ENCODE peak calls at places on chromosome 20, in four cellular contexts. K is IMR-90, H is upper lobe of right lung, G is PC-3. V is an unnamed sample.

GRCh38 chr20:43220612-43221011 is 30.9 kb upstream of the PTPRT start:
- DNase-seq in H (no peak), K (peak), G (no peak), V (no peak)

GRCh38 chr20:47761478-47762047 is 23.7 kb downstream of the SULF2 start:
- DNase-seq in K (no peak), H (no peak), G (no peak), V (no peak)

GRCh38 chr20:58584051-58584824 is 66.8 kb upstream of the STX16 start:
- DNase-seq in H (no peak), G (no peak), K (no peak), V (no peak)

GRCh38 chr20:47220161-47220582 is 136.3 kb downstream of the ZMYND8 start:
- DNase-seq in K (no peak), G (peak), H (no peak), V (peak)

GRCh38 chr20:38581013-38581412 is at the start of gene ADIG:
- DNase-seq in H (no peak), G (peak), K (no peak), V (no peak)

GRCh38 chr20:32168184-32168910 is 39.2 kb downstream of the PLAGL2 start:
- DNase-seq in G (no peak), K (peak), H (peak), V (no peak)

GRCh38 chr20:58623579-58624473 is 27.3 kb upstream of the STX16 start:
- DNase-seq in K (peak), H (no peak), G (peak), V (no peak)

GRCh38 chr20:21101453-21102251 is 4.5 kb downstream of the LINC00237 start:
- DNase-seq in G (no peak), K (no peak), H (peak), V (no peak)

GRCh38 chr20:51803157-51803854 is 985 bp upstream of the SALL4 start:
- DNase-seq in H (no peak), K (peak), G (peak), V (no peak)

GRCh38 chr20:507933-508332 is 35.7 kb downstream of the CSNK2A1 start:
- DNase-seq in G (no peak), K (peak), H (no peak), V (no peak)

GRCh38 chr20:58661298-58662141 is 10.4 kb downstream of the STX16 start:
- DNase-seq in H (no peak), K (no peak), G (no peak), V (peak)

GRCh38 chr20:41242807-41243206 is 74.7 kb downstream of the ZHX3 start:
- DNase-seq in H (no peak), K (no peak), G (no peak), V (no peak)

GRCh38 chr20:7704021-7704420 is 236.2 kb downstream of the HAO1 start:
- DNase-seq in G (no peak), H (no peak), K (no peak), V (no peak)

GRCh38 chr20:2768632-2769015 is 31.8 kb downstream of the CPXM1 start:
- DNase-seq in H (no peak), G (no peak), K (no peak), V (no peak)

GRCh38 chr20:8389381-8390368 is 257.6 kb downstream of the PLCB1 start:
- DNase-seq in G (peak), H (no peak), K (peak), V (no peak)

GRCh38 chr20:9348316-9348715 is 166.1 kb upstream of the LAMP5 start:
- DNase-seq in K (no peak), G (no peak), H (no peak), V (no peak)

GRCh38 chr20:46724343-46724959 is 15.0 kb downstream of the SLC2A10 start:
- DNase-seq in G (no peak), H (no peak), K (no peak), V (no peak)

GRCh38 chr20:10385850-10386544 is 48.0 kb downstream of the MKKS start:
- DNase-seq in H (no peak), G (no peak), K (no peak), V (no peak)

GRCh38 chr20:1163105-1163504 is 21.7 kb downstream of the TMEM74B start:
- DNase-seq in H (no peak), G (no peak), K (no peak), V (no peak)

GRCh38 chr20:37544386-37544785 is 16.7 kb upstream of the BLCAP start:
- DNase-seq in H (no peak), K (no peak), G (no peak), V (no peak)

GRCh38 chr20:43794326-43794725 is 67.5 kb upstream of the GTSF1L start:
- DNase-seq in G (no peak), H (no peak), K (no peak), V (no peak)

GRCh38 chr20:10519361-10520048 is 84.4 kb downstream of the SLX4IP start:
- DNase-seq in K (peak), G (peak), H (no peak), V (no peak)

GRCh38 chr20:41191562-41192500 is 54.5 kb downstream of the PLCG1 start:
- DNase-seq in H (no peak), K (no peak), G (no peak), V (no peak)

GRCh38 chr20:33790571-33790970 is 20.6 kb upstream of the CHMP4B start:
- DNase-seq in G (no peak), K (no peak), H (peak), V (no peak)

GRCh38 chr20:57175397-57176010 is 90.9 kb downstream of the BMP7 start:
- DNase-seq in K (no peak), G (no peak), H (no peak), V (no peak)

GRCh38 chr20:38225900-38226263 is 34.7 kb downstream of the KIAA1755 start:
- DNase-seq in H (no peak), K (no peak), G (no peak), V (no peak)

GRCh38 chr20:51862796-51863195 is 60.5 kb upstream of the SALL4 start:
- DNase-seq in K (peak), H (no peak), G (no peak), V (no peak)

GRCh38 chr20:10200329-10200728 is 18.3 kb upstream of the SNAP25 start:
- DNase-seq in G (no peak), H (no peak), K (peak), V (no peak)

GRCh38 chr20:39986231-39986904 is 702.7 kb downstream of the MAFB start:
- DNase-seq in K (peak), H (peak), G (no peak), V (no peak)

GRCh38 chr20:5735845-5736530 is 14.2 kb upstream of the SHLD1 start:
- DNase-seq in H (no peak), K (peak), G (no peak), V (no peak)

GRCh38 chr20:58457083-58457680 is 58.0 kb downstream of the APCDD1L start:
- DNase-seq in K (peak), H (no peak), G (peak), V (no peak)

GRCh38 chr20:44089987-44090674 is 96.9 kb downstream of the JPH2 start:
- DNase-seq in H (no peak), G (peak), K (peak), V (no peak)

GRCh38 chr20:40868568-40869223 is 159.9 kb upstream of the TOP1 start:
- DNase-seq in K (peak), G (no peak), H (no peak), V (no peak)

GRCh38 chr20:35146922-35147574 is at the start of gene EDEM2:
- DNase-seq in K (peak), H (peak), G (peak), V (peak)

GRCh38 chr20:54194724-54195438 is 13.0 kb upstream of the PFDN4 start:
- DNase-seq in G (peak), K (peak), H (no peak), V (no peak)

GRCh38 chr20:12053348-12053747 is 135.7 kb downstream of the BTBD3 start:
- DNase-seq in G (peak), K (peak), H (no peak), V (no peak)

GRCh38 chr20:25220021-25220730 is 24.7 kb downstream of the ENTPD6 start:
- DNase-seq in K (no peak), H (no peak), G (no peak), V (no peak)
- TF ChIP-seq CTCF in K (peak), H (peak), G (peak), V (peak)

DNA sequence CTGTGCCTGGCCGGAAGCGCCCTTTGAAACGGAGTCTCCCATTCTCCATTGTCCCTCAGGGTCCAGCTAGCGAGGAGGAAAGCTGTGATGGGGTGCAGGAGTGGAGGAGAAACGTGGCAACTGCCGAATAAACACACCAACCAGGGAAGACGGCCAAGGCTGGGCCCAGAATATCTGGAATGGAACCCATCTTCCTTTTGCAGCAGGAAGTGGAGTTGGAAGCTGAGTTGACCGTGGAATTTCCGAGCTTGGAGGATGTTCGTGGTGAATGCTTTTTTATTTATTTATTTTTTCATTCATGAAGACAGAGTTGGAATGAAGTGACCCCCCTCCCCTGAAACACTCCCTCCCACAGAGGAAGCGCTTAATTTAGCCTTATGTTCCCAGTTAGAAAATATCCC is 105.6 kb upstream of the RNF24 start:
- DNase-seq in K (no peak), H (no peak), G (no peak), V (no peak)
- H3K27ac ChIP-seq in K (no peak), H (no peak), G (peak), V (no peak)

GRCh38 chr20:62778601-62779416 is 17.5 kb upstream of the MRGBP start:
- DNase-seq in H (no peak), G (no peak), K (no peak), V (no peak)
- TF ChIP-seq CTCF in H (no peak), G (no peak), K (no peak), V (no peak)

GRCh38 chr20:50284811-50285375 is 94.3 kb downstream of the CEBPB start:
- DNase-seq in H (no peak), G (no peak), K (no peak), V (no peak)

GRCh38 chr20:50285376-50286173 is 94.9 kb downstream of the CEBPB start:
- DNase-seq in H (no peak), G (peak), K (peak), V (no peak)

GRCh38 chr20:50283370-50283769 is 92.7 kb downstream of the CEBPB start:
- DNase-seq in K (no peak), H (no peak), G (no peak), V (no peak)

GRCh38 chr20:50282592-50283241 is 92.1 kb downstream of the CEBPB start:
- DNase-seq in K (no peak), H (no peak), G (no peak), V (no peak)

DNA sequence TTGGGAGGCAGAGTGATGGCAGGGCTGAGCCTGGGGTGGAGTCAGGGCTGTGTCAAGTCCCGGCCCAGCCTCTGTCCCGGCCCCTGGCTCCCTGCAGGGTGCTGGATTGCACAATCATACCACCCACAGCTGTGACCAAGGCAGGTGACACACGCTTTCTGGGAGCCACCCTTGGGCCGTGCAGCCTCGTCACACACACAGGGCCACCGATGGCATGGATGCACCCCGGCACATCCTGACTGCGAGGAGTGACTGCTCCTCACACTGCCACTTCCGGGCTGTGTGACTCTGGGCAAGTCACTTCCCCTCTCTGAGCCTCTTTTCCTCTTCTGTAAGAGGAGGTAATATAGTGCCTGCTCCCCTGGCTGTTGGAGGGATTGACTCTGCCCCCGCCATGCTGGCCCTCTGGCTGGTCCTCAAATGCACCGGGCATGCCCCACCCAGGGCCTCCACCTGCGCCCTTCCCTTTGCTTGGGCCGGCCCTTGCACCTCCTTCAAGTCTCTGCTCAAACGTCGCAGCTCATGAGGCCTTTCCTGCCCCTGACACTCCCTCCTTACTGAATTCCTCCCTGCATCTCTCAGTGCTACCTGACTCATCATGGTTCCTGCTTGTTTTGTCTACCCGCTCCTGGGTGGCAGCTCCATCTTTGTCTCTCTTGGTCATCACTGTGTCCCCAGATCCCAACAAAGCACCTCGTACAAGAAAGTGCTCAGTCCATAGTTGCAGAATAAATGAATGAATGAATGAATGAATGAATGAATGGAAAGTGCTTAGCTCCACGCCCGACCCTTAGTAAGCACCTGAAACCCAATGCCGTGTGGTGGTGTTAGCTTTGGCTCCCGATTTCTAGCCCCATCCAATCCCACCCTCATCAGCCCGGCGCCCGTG is 93.5 kb downstream of the CEBPB start:
- DNase-seq in H (peak), G (peak), K (peak), V (no peak)
- H3K27ac ChIP-seq in H (peak), G (peak), K (peak), V (no peak)

GRCh38 chr20:23690581-23690980 is 1.7 kb upstream of the CST4 start:
- DNase-seq in G (no peak), K (no peak), H (no peak), V (no peak)
- TF ChIP-seq CTCF in G (no peak), K (no peak), H (no peak), V (no peak)

DNA sequence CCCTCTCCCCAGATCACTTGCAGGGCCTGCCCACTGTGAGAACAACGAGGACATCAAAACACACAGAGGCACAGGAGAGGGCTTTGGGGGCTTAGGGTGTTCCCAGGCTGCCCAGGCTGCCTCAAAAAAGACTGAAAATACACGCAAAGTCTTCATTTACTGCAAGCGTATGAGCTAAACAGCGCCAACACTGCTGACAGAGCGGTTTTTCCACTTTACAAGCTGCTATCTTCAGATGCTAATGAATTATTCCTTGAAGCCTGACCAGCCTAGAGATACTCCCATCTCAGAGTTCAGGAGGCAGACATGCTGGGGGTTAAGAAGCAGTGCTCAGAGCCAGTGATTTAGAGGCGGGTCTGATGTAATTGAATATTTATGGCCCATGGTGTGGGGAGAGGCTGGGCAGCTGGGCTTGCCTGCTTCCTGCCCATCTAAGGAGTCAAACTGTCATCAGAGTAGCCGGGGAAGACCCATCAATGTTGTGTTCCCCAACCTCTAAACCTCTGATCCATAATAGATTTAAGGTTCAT is 241.4 kb downstream of the SLC24A3 start:
- DNase-seq in K (no peak), H (no peak), G (no peak), V (no peak)
- H3K27ac ChIP-seq in K (no peak), H (no peak), G (no peak), V (no peak)

DNA sequence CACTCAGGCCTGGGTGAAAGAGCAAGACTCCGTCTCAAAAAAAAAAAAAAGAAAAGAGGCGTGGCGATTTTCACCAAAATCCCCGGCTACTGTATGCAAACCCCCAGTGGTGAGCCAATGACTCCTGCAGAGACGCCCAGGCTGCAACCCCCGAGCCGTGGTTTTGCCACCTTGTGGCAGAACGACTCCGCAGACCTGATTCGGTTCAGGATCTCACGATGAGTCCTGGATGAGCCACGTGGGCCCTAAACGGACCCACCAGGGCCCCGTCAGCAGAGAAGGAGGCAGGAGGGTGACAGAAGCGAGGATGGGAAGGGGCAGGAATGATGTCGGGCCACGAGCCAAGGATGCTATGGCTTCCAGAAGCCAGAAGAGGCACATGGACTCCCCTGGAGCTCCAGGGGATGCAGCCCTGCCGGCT is 42.5 kb downstream of the SLC2A4RG start:
- DNase-seq in K (no peak), G (peak), H (no peak), V (no peak)
- TF ChIP-seq CTCF in K (no peak), G (peak), H (no peak), V (peak)